ENCODE peak calls at places on chromosomes 2 and 18, in four cellular contexts. H is K562, J is transverse colon, A is sigmoid colon. I is an unnamed sample.

GRCh38 chr2:69023236-69023635 is 10.3 kb downstream of the ANTXR1 start:
- DNase-seq in H (no peak), J (no peak), A (no peak), I (no peak)

GRCh38 chr2:47038656-47039501 is 116.2 kb downstream of the STPG4 start:
- DNase-seq in H (no peak), J (no peak), A (no peak), I (no peak)

GRCh38 chr2:168320267-168320666 is 72.9 kb upstream of the STK39 start:
- DNase-seq in H (no peak), J (no peak), A (no peak), I (no peak)

GRCh38 chr2:23651187-23651983 is 266.4 kb downstream of the KLHL29 start:
- DNase-seq in H (no peak), J (no peak), A (no peak), I (no peak)

GRCh38 chr2:162092656-162093556 is 18.9 kb upstream of the DPP4 start:
- DNase-seq in H (no peak), J (no peak), A (peak; percentile 70), I (no peak)

GRCh38 chr2:37679072-37679695 is 7.7 kb upstream of the CDC42EP3 start:
- DNase-seq in H (no peak), J (no peak), A (no peak), I (peak; percentile 44)

GRCh38 chr18:74598350-74599001 is 806 bp downstream of the ZNF407 start:
- DNase-seq in H (peak; percentile 40), J (peak; percentile 60), A (peak; percentile 80), I (peak; percentile 37)

GRCh38 chr18:78645216-78645615 is 334.4 kb upstream of the SALL3 start:
- DNase-seq in H (no peak), J (no peak), A (no peak), I (no peak)

GRCh38 chr2:238602223-238602945 is 175.7 kb downstream of the ASB1 start:
- DNase-seq in H (no peak), J (no peak), A (no peak), I (no peak)

GRCh38 chr2:132038179-132038882 is 123.4 kb downstream of the ANKRD30BL start:
- DNase-seq in H (peak; percentile 12), J (no peak), A (no peak), I (no peak)

GRCh38 chr2:62205554-62205953 is 9.6 kb downstream of the B3GNT2 start:
- DNase-seq in H (no peak), J (no peak), A (no peak), I (no peak)

GRCh38 chr2:163859951-163860350 is 124.1 kb upstream of the FIGN start:
- DNase-seq in H (no peak), J (no peak), A (no peak), I (no peak)

GRCh38 chr18:9771261-9771976 is 63.3 kb downstream of the RAB31 start:
- DNase-seq in H (peak; percentile 81), J (peak; percentile 86), A (peak; percentile 90), I (peak; percentile 80)

GRCh38 chr18:36711014-36711725 is 117.6 kb downstream of the TPGS2 start:
- DNase-seq in H (no peak), J (no peak), A (no peak), I (no peak)

GRCh38 chr18:13225261-13225660 is 6.7 kb downstream of the LDLRAD4 start:
- DNase-seq in H (no peak), J (no peak), A (no peak), I (no peak)

GRCh38 chr2:241997017-241997416 is 127.5 kb downstream of the RTP5 start:
- DNase-seq in H (no peak), J (peak; percentile 2), A (no peak), I (peak; percentile 9)

GRCh38 chr18:64271264-64271663 is 122.4 kb upstream of the LINC00305 start:
- DNase-seq in H (no peak), J (no peak), A (no peak), I (no peak)

GRCh38 chr2:228699400-228699799 is 517.9 kb upstream of the SPHKAP start:
- DNase-seq in H (no peak), J (no peak), A (no peak), I (no peak)

GRCh38 chr2:26330114-26330581 is 15.8 kb upstream of the SELENOI start:
- DNase-seq in H (peak; percentile 80), J (peak; percentile 92), A (peak; percentile 94), I (peak; percentile 91)

GRCh38 chr18:36305375-36305774 is 7.9 kb downstream of the FHOD3 start:
- DNase-seq in H (no peak), J (no peak), A (no peak), I (no peak)

GRCh38 chr2:226915846-226916360 is 80.0 kb downstream of the RHBDD1 start:
- DNase-seq in H (no peak), J (no peak), A (no peak), I (no peak)

GRCh38 chr2:187581125-187581896 is 27.1 kb upstream of the TFPI start:
- DNase-seq in H (peak; percentile 31), J (no peak), A (no peak), I (no peak)

GRCh38 chr2:84970266-84970955 is 550 bp upstream of the KCMF1 start:
- DNase-seq in H (peak; percentile 73), J (peak; percentile 74), A (peak; percentile 83), I (peak; percentile 70)

GRCh38 chr2:166411473-166412230 is 35.9 kb upstream of the SCN9A start:
- DNase-seq in H (no peak), J (no peak), A (no peak), I (no peak)

GRCh38 chr2:209577376-209578357 is 153.8 kb downstream of the MAP2 start:
- DNase-seq in H (no peak), J (no peak), A (no peak), I (no peak)

GRCh38 chr2:20015482-20016083 is 3.1 kb upstream of the MATN3 start:
- DNase-seq in H (peak; percentile 43), J (no peak), A (no peak), I (no peak)

GRCh38 chr2:14720739-14721138 is 88.2 kb downstream of the LRATD1 start:
- DNase-seq in H (no peak), J (no peak), A (no peak), I (no peak)

GRCh38 chr2:144548088-144548487 is 28.2 kb upstream of the ZEB2 start:
- DNase-seq in H (no peak), J (no peak), A (no peak), I (no peak)

GRCh38 chr2:74181739-74182138 is 3.1 kb upstream of the MOB1A start:
- DNase-seq in H (peak; percentile 49), J (peak; percentile 57), A (peak; percentile 72), I (no peak)

GRCh38 chr2:56208380-56208779 is 24.6 kb downstream of the CCDC85A start:
- DNase-seq in H (no peak), J (no peak), A (no peak), I (no peak)

GRCh38 chr2:85933753-85934594 is 45.2 kb upstream of the ST3GAL5 start:
- DNase-seq in H (peak; percentile 85), J (no peak), A (no peak), I (no peak)

GRCh38 chr2:70961648-70961994 is 16.8 kb upstream of the ANKRD53 start:
- DNase-seq in H (no peak), J (no peak), A (no peak), I (no peak)

GRCh38 chr2:144935736-144936135 is 415.8 kb upstream of the ZEB2 start:
- DNase-seq in H (no peak), J (no peak), A (no peak), I (no peak)

DNA sequence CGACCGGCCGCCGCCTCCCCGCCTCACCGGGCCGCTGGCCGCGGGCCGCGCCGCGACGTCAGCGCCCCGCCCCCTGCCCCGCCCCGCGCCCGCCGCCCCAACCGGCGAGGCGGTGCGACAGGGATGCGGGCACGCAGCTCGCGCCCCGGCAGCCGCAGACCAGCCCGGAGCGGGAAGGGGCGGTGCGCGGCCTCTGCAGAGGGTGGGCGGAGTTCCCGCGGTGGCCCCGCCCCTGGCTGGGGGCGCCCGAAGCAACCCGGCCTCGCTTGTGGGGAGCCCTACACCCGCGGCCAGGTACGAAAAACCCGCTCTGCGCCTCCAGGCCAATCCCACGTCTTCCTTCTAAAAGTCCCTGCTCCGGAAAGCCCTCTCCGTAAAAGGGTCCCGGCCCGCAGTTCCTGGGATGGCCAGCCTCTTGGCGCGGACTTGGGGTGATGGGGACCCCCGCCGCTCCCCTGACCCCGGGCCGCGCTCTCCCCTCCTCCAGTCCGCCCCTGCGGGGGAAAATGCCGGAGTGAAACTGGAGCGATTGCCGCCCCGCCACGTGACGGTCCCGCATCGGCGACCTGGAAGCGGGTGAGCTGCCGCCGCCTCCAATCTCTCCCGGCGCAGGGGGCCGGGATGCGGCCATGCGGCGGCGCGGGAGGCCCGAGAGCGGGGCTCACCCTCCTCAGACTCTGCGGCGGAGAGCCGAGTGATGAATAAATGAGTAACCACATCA is at the start of gene RAB11FIP5:
- DNase-seq in H (peak; percentile 84), J (peak; percentile 85), A (peak; percentile 90), I (peak; percentile 85)
- TF ChIP-seq POLR2AphosphoS5 in H (no peak), J (peak; percentile 24), A (peak; percentile 67), I (peak; percentile 55)

GRCh38 chr2:112688086-112688880 is 32.5 kb upstream of the NT5DC4 start:
- DNase-seq in H (no peak), J (peak; percentile 47), A (no peak), I (no peak)
- H3K27ac ChIP-seq in H (no peak overlapping the region), J (peak overlapping the region; percentile 38), A (no peak overlapping the region), I (no peak overlapping the region)

DNA sequence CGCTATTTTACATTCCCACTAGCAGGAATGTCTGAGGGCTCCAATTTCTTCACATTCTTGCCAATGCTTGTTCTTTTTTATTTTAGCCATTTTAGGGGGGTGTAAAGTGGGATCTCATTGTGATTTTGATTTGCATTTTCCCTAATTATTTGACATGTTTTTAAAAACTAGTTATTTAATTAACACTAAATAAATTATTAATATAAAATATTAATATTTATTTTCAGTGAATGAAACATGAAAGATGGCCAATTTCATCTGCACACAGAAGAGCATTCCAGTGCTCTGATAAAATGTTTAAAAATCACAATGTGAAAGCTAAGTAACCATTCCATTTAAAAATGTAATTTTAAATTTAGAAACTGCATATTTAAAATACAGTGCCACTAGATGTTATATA is 322.2 kb upstream of the ZNF521 start:
- DNase-seq in H (no peak), J (no peak), A (no peak), I (no peak)
- TF ChIP-seq POLR2AphosphoS5 in H (no peak), J (no peak), A (no peak), I (no peak)

GRCh38 chr2:36468463-36469266 is 113.1 kb downstream of the CRIM1 start:
- DNase-seq in H (no peak), J (no peak), A (no peak), I (no peak)

GRCh38 chr2:36466135-36466534 is 110.6 kb downstream of the CRIM1 start:
- DNase-seq in H (no peak), J (no peak), A (no peak), I (no peak)

GRCh38 chr2:36473230-36473629 is 117.7 kb downstream of the CRIM1 start:
- DNase-seq in H (no peak), J (no peak), A (no peak), I (no peak)

GRCh38 chr2:36469701-36470100 is 114.1 kb downstream of the CRIM1 start:
- DNase-seq in H (no peak), J (no peak), A (no peak), I (no peak)

DNA sequence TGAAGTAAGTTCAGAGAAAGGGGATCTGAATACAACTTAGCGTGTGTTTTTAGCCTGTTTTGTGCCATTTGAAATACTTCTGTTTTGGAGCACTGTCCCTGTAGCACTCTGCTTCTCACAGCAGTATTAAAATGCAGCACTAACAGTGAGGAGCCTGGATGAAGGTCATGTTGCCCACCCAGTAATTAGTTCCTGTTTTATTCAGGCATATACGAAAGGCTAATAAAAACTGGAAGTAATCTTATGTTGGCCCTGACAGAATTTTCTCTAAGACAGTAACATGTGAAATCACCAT is 113.6 kb downstream of the CRIM1 start:
- DNase-seq in H (no peak), J (no peak), A (no peak), I (no peak)
- H3K27ac ChIP-seq in H (no peak overlapping the region), J (no peak overlapping the region), A (peak overlapping the region; percentile 41), I (no peak overlapping the region)

I was measured in stomach.